ENCODE peak calls at places on chromosome 2, in four cellular contexts. One of them, this sample, is unnamed.

GRCh38 chr2:11657195-11657594 is 12.8 kb downstream of the NTSR2 start:
- DNase-seq in H1: no peak
- DNase-seq in A549: no peak
- DNase-seq in HepG2: no peak
- DNase-seq in this sample: no peak

GRCh38 chr2:135997380-135997779 is 12.0 kb upstream of the DARS1 start:
- DNase-seq in H1: peak; percentile 87
- DNase-seq in A549: no peak
- DNase-seq in HepG2: peak; percentile 53
- DNase-seq in this sample: no peak

GRCh38 chr2:229835601-229836283 is 86.1 kb downstream of the TRIP12 start:
- DNase-seq in H1: no peak
- DNase-seq in A549: no peak
- DNase-seq in HepG2: no peak
- DNase-seq in this sample: no peak

GRCh38 chr2:189191766-189192165 is 12.2 kb upstream of the COL5A2 start:
- DNase-seq in H1: no peak
- DNase-seq in A549: no peak
- DNase-seq in HepG2: no peak
- DNase-seq in this sample: no peak

GRCh38 chr2:17620280-17620679 is 79.8 kb downstream of the VSNL1 start:
- DNase-seq in H1: no peak
- DNase-seq in A549: no peak
- DNase-seq in HepG2: no peak
- DNase-seq in this sample: no peak

GRCh38 chr2:235235977-235236767 is 257.7 kb upstream of the AGAP1 start:
- DNase-seq in H1: no peak
- DNase-seq in A549: no peak
- DNase-seq in HepG2: no peak
- DNase-seq in this sample: no peak

GRCh38 chr2:101821828-101822458 is 124.4 kb downstream of the MAP4K4 start:
- DNase-seq in H1: no peak
- DNase-seq in A549: no peak
- DNase-seq in HepG2: no peak
- DNase-seq in this sample: no peak

GRCh38 chr2:55155206-55155605 is 76.9 kb downstream of the CLHC1 start:
- DNase-seq in H1: no peak
- DNase-seq in A549: no peak
- DNase-seq in HepG2: no peak
- DNase-seq in this sample: no peak

GRCh38 chr2:19632327-19633040 is 269.3 kb downstream of the TTC32 start:
- DNase-seq in H1: no peak
- DNase-seq in A549: no peak
- DNase-seq in HepG2: no peak
- DNase-seq in this sample: no peak

GRCh38 chr2:160324161-160324768 is 124.2 kb upstream of the ITGB6 start:
- DNase-seq in H1: no peak
- DNase-seq in A549: peak; percentile 15
- DNase-seq in HepG2: peak; percentile 34
- DNase-seq in this sample: peak; percentile 37

GRCh38 chr2:226797289-226797988 is 2.2 kb downstream of the IRS1 start:
- DNase-seq in H1: no peak
- DNase-seq in A549: no peak
- DNase-seq in HepG2: no peak
- DNase-seq in this sample: no peak

GRCh38 chr2:191245869-191246531 is 796 bp downstream of the MYO1B start:
- DNase-seq in H1: peak; percentile 91
- DNase-seq in A549: peak; percentile 61
- DNase-seq in HepG2: peak; percentile 88
- DNase-seq in this sample: no peak

GRCh38 chr2:15615310-15615920 is 23.7 kb downstream of the DDX1 start:
- DNase-seq in H1: no peak
- DNase-seq in A549: no peak
- DNase-seq in HepG2: no peak
- DNase-seq in this sample: no peak

GRCh38 chr2:85444629-85445028 is 26.1 kb downstream of the SH2D6 start:
- DNase-seq in H1: no peak
- DNase-seq in A549: no peak
- DNase-seq in HepG2: no peak
- DNase-seq in this sample: no peak

DNA sequence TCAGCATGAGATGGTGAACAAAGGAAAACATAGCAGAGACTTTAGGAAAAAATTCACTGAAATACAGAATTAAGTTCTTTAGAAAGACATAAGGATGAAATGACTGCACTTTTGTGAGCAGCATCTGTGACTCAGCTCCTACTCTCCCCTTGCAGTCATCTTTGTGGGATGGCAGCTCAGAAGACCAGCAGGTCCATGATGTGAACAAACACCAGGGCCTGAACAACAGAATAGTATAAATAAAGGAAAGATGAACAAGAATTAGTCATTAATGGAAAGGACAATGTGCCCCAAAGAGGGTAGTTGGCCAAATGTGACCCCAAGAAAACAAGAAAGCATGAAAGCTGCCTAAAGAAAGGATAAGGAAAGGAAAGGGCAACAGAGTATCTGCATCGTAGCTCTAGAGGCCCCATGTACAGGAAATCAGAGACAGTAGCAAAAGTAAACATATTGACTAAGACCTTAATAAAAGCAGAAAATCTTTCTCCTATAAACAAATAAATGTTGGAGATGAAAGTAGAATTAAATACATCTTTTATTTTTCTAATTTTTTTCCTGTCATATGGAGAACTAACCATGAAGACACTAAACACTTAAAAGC is 318.0 kb downstream of the ZEB2 start:
- DNase-seq in H1: no peak
- DNase-seq in A549: no peak
- DNase-seq in HepG2: no peak
- DNase-seq in this sample: no peak
- TF ChIP-seq RNF2 in H1: no peak
- TF ChIP-seq RNF2 in A549: no peak
- TF ChIP-seq RNF2 in HepG2: no peak
- TF ChIP-seq RNF2 in this sample: no peak

DNA sequence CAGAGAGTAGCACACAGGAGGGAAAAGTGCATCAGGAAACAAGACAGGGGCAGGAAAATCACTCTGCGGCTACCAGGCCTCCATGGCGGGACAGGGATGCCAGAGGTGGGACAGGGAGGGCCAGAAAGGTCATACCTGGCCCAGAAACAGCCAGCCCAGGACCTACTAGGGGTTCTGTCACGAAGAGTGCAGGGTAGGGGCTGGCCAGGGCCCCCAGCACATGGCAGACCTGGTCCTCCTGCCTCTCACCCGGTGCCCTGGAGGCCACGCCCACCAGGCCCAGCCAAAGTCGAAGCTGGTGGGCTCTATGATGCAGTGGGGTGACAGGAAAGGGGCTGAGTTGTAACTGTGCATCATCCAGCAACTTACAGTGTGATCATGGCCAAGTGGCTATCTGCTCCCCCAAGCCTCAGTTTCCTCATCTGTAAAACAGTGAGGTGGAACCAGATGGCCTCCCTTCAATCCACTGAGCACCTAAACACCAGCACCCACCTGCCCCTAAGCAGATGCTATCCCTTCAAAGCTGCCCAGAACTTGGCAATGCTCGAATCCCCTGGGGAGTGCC is 10.6 kb downstream of the CYP26B1 start:
- DNase-seq in H1: no peak
- DNase-seq in A549: no peak
- DNase-seq in HepG2: no peak
- DNase-seq in this sample: no peak
- TF ChIP-seq RNF2 in H1: no peak
- TF ChIP-seq RNF2 in A549: no peak
- TF ChIP-seq RNF2 in HepG2: no peak
- TF ChIP-seq RNF2 in this sample: no peak

GRCh38 chr2:119681196-119681867 is 2.3 kb downstream of the TMEM177 start:
- DNase-seq in H1: no peak
- DNase-seq in A549: no peak
- DNase-seq in HepG2: no peak
- DNase-seq in this sample: no peak
- TF ChIP-seq RNF2 in H1: no peak
- TF ChIP-seq RNF2 in A549: no peak
- TF ChIP-seq RNF2 in HepG2: no peak
- TF ChIP-seq RNF2 in this sample: no peak

GRCh38 chr2:162403884-162404283 is 60.0 kb downstream of the GCA start:
- DNase-seq in H1: no peak
- DNase-seq in A549: no peak
- DNase-seq in HepG2: no peak
- DNase-seq in this sample: no peak
- TF ChIP-seq RNF2 in H1: no peak
- TF ChIP-seq RNF2 in A549: no peak
- TF ChIP-seq RNF2 in HepG2: no peak
- TF ChIP-seq RNF2 in this sample: no peak

DNA sequence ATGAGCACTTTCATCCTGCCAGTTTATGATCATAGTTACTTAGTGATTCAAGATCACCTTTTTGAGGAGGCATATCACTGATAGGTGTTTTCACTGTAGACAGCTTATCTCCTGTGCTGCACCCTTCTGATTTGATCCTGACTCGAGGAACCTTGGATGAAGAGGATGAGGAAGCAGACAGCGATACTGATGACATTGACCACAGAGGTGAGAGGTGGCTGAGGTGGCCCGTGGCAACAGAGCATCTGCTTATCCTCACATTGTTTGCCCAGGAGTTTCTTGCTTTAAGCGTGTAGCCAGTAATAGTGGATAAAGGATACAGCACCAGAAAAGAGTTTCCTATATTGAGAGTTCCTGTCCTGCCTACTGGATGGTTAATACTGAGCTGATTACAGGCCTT is 15.7 kb downstream of the SUPT7L start:
- DNase-seq in H1: no peak
- DNase-seq in A549: no peak
- DNase-seq in HepG2: no peak
- DNase-seq in this sample: no peak
- TF ChIP-seq RNF2 in H1: no peak
- TF ChIP-seq RNF2 in A549: no peak
- TF ChIP-seq RNF2 in HepG2: no peak
- TF ChIP-seq RNF2 in this sample: no peak

This sample was measured in K562.